ENCODE peak calls at places on chromosomes 5 and 9, in eight cellular contexts. R is neuronal stem cell; M is A549; V is fibroblast of lung; D is CD4-positive, CD25-positive, alpha-beta regulatory T cell; Q is CD4-positive, alpha-beta memory T cell; E is heart left ventricle; L is pancreas. I is an unnamed sample.

GRCh38 chr9:80498165-80498564 is 926.4 kb downstream of the TLE4 start:
- DNase-seq in D (no peak), V (no peak), R (no peak), E (no peak), L (no peak), Q (no peak), M (no peak), I (no peak)

GRCh38 chr5:77101298-77101697 is 14.2 kb upstream of the ZBED3 start:
- DNase-seq in V (peak; percentile 44), R (no peak), L (no peak), Q (no peak), M (no peak), E (no peak), D (no peak), I (peak; percentile 34)

GRCh38 chr9:127109212-127109711 is 13.2 kb downstream of the ANGPTL2 start:
- DNase-seq in L (no peak), E (no peak), M (peak; percentile 23), D (no peak), R (no peak), Q (no peak), V (no peak), I (no peak)

GRCh38 chr9:115882911-115883310 is 270.7 kb upstream of the PAPPA start:
- DNase-seq in D (no peak), V (no peak), L (no peak), R (no peak), M (peak; percentile 22), E (no peak), Q (no peak), I (no peak)

GRCh38 chr9:88387035-88387732 is 1.1 kb upstream of the SPIN1 start:
- DNase-seq in R (no peak), M (peak; percentile 54), V (peak; percentile 51), E (peak; percentile 31), L (peak; percentile 50), Q (peak; percentile 7), D (no peak), I (no peak)

GRCh38 chr5:136192526-136193395 is at the start of gene SMIM32:
- DNase-seq in D (no peak), E (peak; percentile 32), V (no peak), M (no peak), L (no peak), Q (no peak), R (peak; percentile 51), I (no peak)

GRCh38 chr5:105702323-105702722 is 1968.4 kb downstream of the EFNA5 start:
- DNase-seq in V (no peak), R (no peak), L (no peak), M (no peak), Q (no peak), E (no peak), D (no peak), I (no peak)

GRCh38 chr5:135543151-135543818 is 7.5 kb upstream of the NEUROG1 start:
- DNase-seq in R (peak; percentile 44), D (no peak), L (no peak), E (no peak), Q (no peak), V (no peak), M (no peak), I (no peak)

GRCh38 chr5:137370096-137370495 is 129.0 kb downstream of the SPOCK1 start:
- DNase-seq in Q (no peak), V (no peak), R (no peak), D (no peak), E (no peak), M (no peak), L (no peak), I (no peak)

GRCh38 chr9:20783057-20784038 is 99.3 kb downstream of the FOCAD start:
- DNase-seq in Q (no peak), E (no peak), L (no peak), V (no peak), R (no peak), D (no peak), M (no peak), I (peak; percentile 14)

GRCh38 chr9:133888048-133888778 is 103.9 kb downstream of the VAV2 start:
- DNase-seq in M (no peak), Q (no peak), L (no peak), E (no peak), D (no peak), V (no peak), R (no peak), I (no peak)
- H3K27ac ChIP-seq in M (peak overlapping the region; percentile 58), Q (no peak overlapping the region), L (peak overlapping the region; percentile 17), E (no peak overlapping the region), D (no peak overlapping the region), V (no peak overlapping the region), R (peak overlapping the region; percentile 63), I (peak overlapping the region; percentile 62)

GRCh38 chr5:73668422-73669116 is 42.6 kb downstream of the ARHGEF28 start:
- DNase-seq in E (no peak), V (no peak), Q (no peak), M (no peak), R (no peak), D (no peak), L (no peak), I (no peak)
- H3K27ac ChIP-seq in E (no peak overlapping the region), V (no peak overlapping the region), Q (no peak overlapping the region), M (no peak overlapping the region), R (no peak overlapping the region), D (no peak overlapping the region), L (no peak overlapping the region), I (no peak overlapping the region)

GRCh38 chr5:157744055-157745011 is 821 bp downstream of the LSM11 start:
- DNase-seq in V (no peak), R (no peak), L (peak; percentile 37), Q (peak; percentile 15), D (peak; percentile 17), M (no peak), E (peak; percentile 15), I (no peak)
- H3K27ac ChIP-seq in V (no peak overlapping the region), R (no peak overlapping the region), L (no peak overlapping the region), Q (peak overlapping the region; percentile 45), D (no peak overlapping the region), M (peak overlapping the region; percentile 84), E (peak overlapping the region; percentile 78), I (no peak overlapping the region)

GRCh38 chr9:121445986-121446385 is 53.7 kb downstream of the GGTA1 start:
- DNase-seq in V (no peak), M (peak; percentile 16), R (no peak), L (no peak), E (no peak), D (no peak), Q (no peak), I (no peak)
- H3K27ac ChIP-seq in V (no peak overlapping the region), M (no peak overlapping the region), R (no peak overlapping the region), L (no peak overlapping the region), E (no peak overlapping the region), D (no peak overlapping the region), Q (no peak overlapping the region), I (no peak overlapping the region)

DNA sequence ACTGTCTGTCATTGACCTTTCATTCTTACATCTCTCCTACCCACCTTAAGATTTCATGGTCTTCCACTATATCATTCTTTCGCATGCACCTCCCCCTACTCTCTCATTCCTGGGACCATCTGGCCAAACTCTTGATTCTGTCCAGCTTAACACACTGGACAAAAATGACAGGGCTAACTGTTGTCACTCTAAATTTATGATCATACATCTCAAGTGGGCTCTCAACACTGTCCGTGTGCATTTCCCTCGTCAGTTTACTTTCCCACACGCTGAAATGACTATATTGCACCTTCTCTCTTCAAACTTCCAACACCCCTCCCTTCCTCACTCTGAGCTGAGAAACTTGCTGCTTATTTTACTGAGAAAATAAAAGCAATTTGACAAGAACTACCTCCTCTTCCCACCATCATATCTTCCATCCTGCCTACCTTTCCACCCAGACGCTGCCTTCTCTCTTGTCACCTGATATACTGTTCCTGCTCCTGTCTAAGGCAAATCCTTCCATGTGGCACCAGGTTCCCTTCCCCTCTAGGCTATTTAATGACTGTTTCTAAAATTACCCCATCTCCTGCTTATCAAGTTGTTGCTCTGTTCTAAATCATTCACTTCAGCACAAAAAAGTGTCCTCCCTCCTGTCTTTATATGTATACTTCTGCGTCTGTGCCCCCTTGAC is 8.1 kb upstream of the KLF9 start:
- DNase-seq in M (no peak), Q (no peak), V (no peak), R (no peak), L (no peak), D (no peak), E (no peak), I (no peak)
- H3K27ac ChIP-seq in M (peak overlapping the region; percentile 98), Q (peak overlapping the region; percentile 91), V (no peak overlapping the region), R (no peak overlapping the region), L (no peak overlapping the region), D (peak overlapping the region; percentile 39), E (peak overlapping the region; percentile 100), I (no peak overlapping the region)

GRCh38 chr9:33166263-33167083 is 663 bp downstream of the B4GALT1 start:
- DNase-seq in M (no peak), Q (no peak), D (no peak), E (peak; percentile 59), V (peak; percentile 31), L (no peak), R (no peak), I (no peak)

GRCh38 chr9:33167084-33167948 is at the start of gene B4GALT1:
- DNase-seq in Q (peak; percentile 91), L (peak; percentile 96), M (peak; percentile 86), E (peak; percentile 96), V (peak; percentile 94), D (peak; percentile 90), R (peak; percentile 87), I (peak; percentile 61)

GRCh38 chr9:33170464-33171156 is 3.5 kb upstream of the B4GALT1 start:
- DNase-seq in R (no peak), Q (peak; percentile 32), L (peak; percentile 54), M (peak; percentile 66), V (peak; percentile 34), D (peak; percentile 32), E (peak; percentile 70), I (no peak)

GRCh38 chr9:33167949-33168535 is 906 bp upstream of the B4GALT1 start:
- DNase-seq in M (no peak), E (no peak), V (no peak), R (no peak), Q (no peak), L (no peak), D (no peak), I (no peak)

DNA sequence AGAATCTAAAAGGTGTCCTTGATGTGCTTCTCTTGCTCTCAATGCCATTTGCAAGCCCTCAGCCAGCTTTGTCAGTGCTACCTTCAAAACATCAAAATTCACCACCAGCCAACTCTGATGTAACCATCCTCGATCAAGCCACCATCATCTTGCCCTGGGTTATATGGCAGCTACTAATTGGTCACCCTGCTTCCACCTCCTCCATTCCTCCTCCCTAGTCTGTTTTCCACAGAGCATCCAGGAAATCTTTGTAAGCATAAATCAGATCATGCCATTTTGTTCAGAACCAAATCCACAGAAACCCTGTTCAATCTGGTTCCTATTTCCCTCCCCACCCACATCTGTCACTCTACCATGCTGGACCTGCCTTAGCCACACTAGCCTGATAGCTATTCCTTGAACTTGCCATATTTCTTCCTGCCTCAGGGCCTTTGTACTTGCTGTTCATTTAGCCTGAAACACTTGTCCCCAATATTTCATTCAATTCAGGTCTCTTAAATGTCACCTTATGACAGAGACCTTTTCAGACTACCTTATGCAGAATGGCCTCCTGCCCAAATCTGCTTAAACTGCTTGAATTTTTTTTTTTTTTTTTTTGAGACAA is 1.9 kb upstream of the B4GALT1 start:
- DNase-seq in E (no peak), L (no peak), Q (no peak), M (no peak), D (no peak), R (no peak), V (no peak), I (no peak)
- H3K27ac ChIP-seq in E (peak overlapping the region; percentile 98), L (peak overlapping the region; percentile 97), Q (peak overlapping the region; percentile 93), M (no peak overlapping the region), D (peak overlapping the region; percentile 96), R (no peak overlapping the region), V (no peak overlapping the region), I (no peak overlapping the region)